ENCODE peak calls at places on chromosomes 2 and 18, in nine cellular contexts. C is CD8-positive, alpha-beta memory T cell; P is neuronal stem cell; I is IMR-90; Y is body of pancreas; W is mesenchymal stem cell; O is PC-3; U is stomach; Z is gastrocnemius medialis. F is an unnamed sample.

GRCh38 chr2:178333851-178334250 is 117.1 kb downstream of the PRKRA start:
- DNase-seq in P (no peak), Y (no peak), O (no peak), I (no peak), W (no peak), C (no peak), U (no peak), Z (no peak), F (no peak)

GRCh38 chr2:108922141-108922915 is 66.7 kb downstream of the EDAR start:
- DNase-seq in W (no peak), O (peak; percentile 80), Z (no peak), Y (no peak), U (peak; percentile 17), I (peak; percentile 22), C (no peak), P (no peak), F (peak; percentile 18)

GRCh38 chr18:11839556-11839955 is 11.7 kb upstream of the CHMP1B start:
- DNase-seq in O (no peak), U (no peak), C (no peak), I (no peak), Z (no peak), P (no peak), Y (no peak), W (no peak), F (no peak)

GRCh38 chr2:172572981-172573380 is 17.1 kb downstream of the PDK1 start:
- DNase-seq in I (no peak), W (no peak), O (peak; percentile 54), Y (no peak), C (no peak), U (no peak), P (no peak), Z (no peak), F (no peak)

GRCh38 chr18:34726286-34727004 is 16.3 kb downstream of the DTNA start:
- DNase-seq in P (no peak), O (peak; percentile 1), C (no peak), Z (no peak), I (no peak), W (no peak), U (no peak), Y (no peak), F (no peak)

GRCh38 chr2:164560902-164561301 is 60.4 kb downstream of the GRB14 start:
- DNase-seq in Z (no peak), U (no peak), W (no peak), I (no peak), P (no peak), C (no peak), O (no peak), Y (no peak), F (no peak)

GRCh38 chr2:187383043-187383800 is 64.8 kb downstream of the CALCRL start:
- DNase-seq in P (no peak), O (no peak), W (no peak), U (no peak), Y (no peak), C (no peak), Z (no peak), I (no peak), F (peak; percentile 21)

GRCh38 chr2:231563378-231563961 is 29.2 kb upstream of the TEX44 start:
- DNase-seq in W (peak; percentile 73), P (peak; percentile 51), I (peak; percentile 57), C (no peak), U (peak; percentile 33), O (peak; percentile 65), Z (no peak), Y (peak; percentile 52), F (peak; percentile 84)

GRCh38 chr2:190467575-190468083 is 59.5 kb downstream of the MFSD6 start:
- DNase-seq in C (peak; percentile 6), O (no peak), U (no peak), P (peak; percentile 4), Y (no peak), Z (no peak), I (peak; percentile 23), W (no peak), F (peak; percentile 45)

GRCh38 chr2:238596571-238597551 is 170.1 kb downstream of the ASB1 start:
- DNase-seq in U (no peak), Y (peak; percentile 53), O (peak; percentile 94), W (peak; percentile 62), P (no peak), I (peak; percentile 71), C (no peak), Z (peak; percentile 71), F (peak; percentile 92)

GRCh38 chr2:200040831-200041230 is 85.4 kb downstream of the MAIP1 start:
- DNase-seq in U (no peak), Y (no peak), P (no peak), Z (no peak), O (no peak), C (no peak), I (peak; percentile 85), W (peak; percentile 20), F (peak; percentile 11)

GRCh38 chr2:28765316-28765715 is 13.7 kb downstream of the PPP1CB start:
- DNase-seq in U (no peak), C (no peak), P (no peak), I (peak; percentile 9), Z (no peak), Y (no peak), W (no peak), O (no peak), F (no peak)

GRCh38 chr2:223970343-223971128 is 13.3 kb downstream of the MRPL44 start:
- DNase-seq in O (peak; percentile 85), W (peak; percentile 73), I (peak; percentile 67), Y (peak; percentile 58), Z (no peak), U (peak; percentile 32), C (peak; percentile 48), P (peak; percentile 61), F (peak; percentile 83)

DNA sequence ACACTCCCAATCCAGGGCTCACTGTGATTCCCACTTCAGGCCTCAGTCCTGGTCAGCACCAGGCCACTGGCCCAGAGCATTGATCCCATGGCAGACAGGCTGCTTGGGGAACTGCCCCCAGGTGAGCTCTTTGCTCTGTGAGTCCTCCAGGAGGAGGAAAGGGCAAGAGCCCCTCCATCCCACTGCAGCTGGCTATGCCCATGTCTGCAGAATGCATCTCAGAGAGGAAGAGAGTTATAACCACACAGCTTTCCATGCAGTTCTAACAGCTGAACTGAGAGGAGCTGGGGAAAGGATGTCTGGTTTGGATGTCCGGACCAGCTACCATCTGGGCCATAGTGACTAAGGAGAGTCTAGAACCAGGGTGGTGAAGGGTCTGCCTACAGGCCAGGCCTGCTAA is 230.3 kb downstream of the DYSF start:
- DNase-seq in Y (no peak), W (no peak), C (no peak), P (no peak), U (no peak), O (no peak), Z (peak; percentile 1), I (no peak), F (no peak)
- H3K4me1 ChIP-seq in Y (no peaks in the 10 kb centered on the region), W (peaks cover 9% of the 10 kb centered on the region), C (no peaks in the 10 kb centered on the region), P (peaks cover 3% of the 10 kb centered on the region), U (no peaks in the 10 kb centered on the region), O (no peaks in the 10 kb centered on the region), Z (peaks cover 48% of the 10 kb centered on the region), I (no peaks in the 10 kb centered on the region), F (peaks cover 8% of the 10 kb centered on the region)

DNA sequence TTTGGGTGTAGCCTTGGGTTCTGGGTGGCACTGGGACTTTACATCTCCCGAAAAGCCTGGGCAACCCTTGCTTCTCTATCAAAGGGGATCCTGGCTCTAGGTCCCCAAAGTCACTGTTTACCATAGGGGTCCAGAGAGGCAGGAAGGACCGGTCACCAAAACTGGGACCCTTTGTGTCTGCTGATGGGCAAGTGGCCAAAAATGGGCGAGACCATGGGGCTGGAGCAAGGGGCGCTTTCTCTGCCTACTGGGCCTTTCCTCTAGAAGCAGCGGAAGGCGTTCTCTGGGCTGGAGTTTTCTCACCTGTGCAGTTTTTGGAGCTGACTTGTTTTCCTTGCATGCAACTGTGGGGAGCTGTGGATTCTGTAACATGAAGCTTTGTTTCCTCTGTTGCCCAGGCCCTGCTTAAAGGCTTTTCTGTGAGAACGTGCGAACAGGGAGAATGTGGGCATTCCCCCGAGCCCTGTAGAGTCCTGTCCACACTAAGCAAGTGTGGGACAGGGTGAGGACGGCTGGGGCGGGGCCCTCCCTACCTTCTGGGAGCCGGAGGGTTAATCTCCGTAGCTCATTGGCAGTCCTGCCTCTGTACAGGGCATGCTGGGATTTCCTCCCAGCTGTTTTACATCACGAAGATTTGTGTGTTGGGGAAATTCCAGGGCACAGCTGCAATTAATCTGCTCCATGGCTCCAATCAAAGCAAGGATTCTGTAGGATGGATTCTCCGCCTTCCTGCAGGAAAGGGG is 50.2 kb downstream of the TGOLN2 start:
- DNase-seq in Z (no peak), U (no peak), W (peak; percentile 73), C (no peak), O (no peak), Y (no peak), P (no peak), I (peak; percentile 89), F (peak; percentile 92)
- H3K4me3 ChIP-seq in Z (no peak overlapping the region), U (no peak overlapping the region), W (no peak overlapping the region), C (no peak overlapping the region), O (no peak overlapping the region), Y (no peak overlapping the region), P (no peak overlapping the region), I (no peak overlapping the region), F (peak overlapping the region; percentile 31)

DNA sequence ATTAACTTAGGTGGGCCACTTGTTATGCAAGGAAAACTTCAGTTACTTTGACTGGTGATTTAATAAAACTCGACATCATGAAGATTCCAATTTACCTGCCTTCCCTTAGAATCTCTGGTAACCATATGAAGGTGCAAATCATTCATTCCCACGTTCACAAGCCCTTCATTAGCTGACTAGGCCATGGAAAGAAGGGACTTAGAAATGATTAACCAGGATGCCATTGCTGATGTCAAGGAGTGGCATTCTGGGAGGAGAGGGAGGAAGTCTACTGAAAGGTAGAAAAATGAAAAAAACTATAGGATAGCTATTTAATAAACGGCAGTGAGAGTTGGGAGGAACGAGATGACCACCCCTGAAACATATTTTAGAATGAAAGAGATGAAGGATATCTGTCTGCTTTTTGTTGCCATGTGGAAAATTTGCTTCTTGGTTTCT is 1.4 kb downstream of the ATIC start:
- DNase-seq in Z (no peak), O (no peak), U (no peak), P (no peak), C (no peak), W (no peak), I (no peak), Y (no peak), F (no peak)
- H3K4me1 ChIP-seq in Z (peaks cover 6% of the 10 kb centered on the region), O (peaks cover 49% of the 10 kb centered on the region), U (peaks cover 17% of the 10 kb centered on the region), P (peaks cover 9% of the 10 kb centered on the region), C (peaks cover 24% of the 10 kb centered on the region), W (peaks cover 7% of the 10 kb centered on the region), I (peaks cover 3% of the 10 kb centered on the region), Y (peaks cover 17% of the 10 kb centered on the region), F (peaks cover 12% of the 10 kb centered on the region)

GRCh38 chr2:175166216-175166824 is 1.7 kb downstream of the ATF2 start:
- DNase-seq in O (no peak), I (no peak), W (peak; percentile 18), Y (no peak), C (no peak), P (no peak), Z (no peak), U (no peak), F (peak; percentile 19)
- H3K4me3 ChIP-seq in O (peak overlapping the region; percentile 81), I (no peak overlapping the region), W (no peak overlapping the region), Y (no peak overlapping the region), C (peak overlapping the region; percentile 99), P (no peak overlapping the region), Z (peak overlapping the region; percentile 82), U (peak overlapping the region; percentile 93), F (peak overlapping the region; percentile 99)

DNA sequence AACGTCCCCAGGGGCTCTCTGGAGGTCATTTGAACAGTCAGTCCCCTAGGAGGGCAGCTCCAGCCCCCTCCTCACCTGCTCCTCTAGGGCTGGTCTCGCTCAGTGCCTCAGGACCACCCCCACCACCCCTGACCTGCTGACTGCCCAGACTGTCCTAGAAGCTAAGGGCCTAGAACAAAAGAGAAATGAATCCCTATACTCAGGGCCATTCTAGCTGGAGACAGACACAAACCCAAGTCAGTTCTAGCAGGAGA is 83.0 kb downstream of the HS1BP3 start:
- DNase-seq in O (no peak), Z (no peak), P (no peak), W (no peak), C (no peak), I (no peak), U (no peak), Y (no peak), F (no peak)
- H3K4me1 ChIP-seq in O (peaks cover 23% of the 10 kb centered on the region), Z (peaks cover 4% of the 10 kb centered on the region), P (peaks cover 31% of the 10 kb centered on the region), W (peaks cover 35% of the 10 kb centered on the region), C (no peaks in the 10 kb centered on the region), I (peaks cover 11% of the 10 kb centered on the region), U (no peaks in the 10 kb centered on the region), Y (no peaks in the 10 kb centered on the region), F (peaks cover 23% of the 10 kb centered on the region)